ENCODE peak calls at places on chromosome 9, in eight cellular contexts. T is AG10803; E is WERI-Rb-1; D is COR-L47; Q is NCI-H2081; Z is activated CD4-positive, CD25-positive, alpha-beta regulatory T cell; G is nephron progenitor cell; V is NCI-H774. C is an unnamed sample.
A peak's percentile ranks its signal among the peaks of the same experiment; 100 is the strongest.

GRCh38 chr9:35820076-35820475 is 5.2 kb upstream of the HINT2 start:
- DNase-seq in G (no peak), E (no peak), Q (no peak), Z (no peak), D (no peak), V (no peak), T (peak; percentile 82), C (peak; percentile 93)

GRCh38 chr9:135017916-135018915 is 69.3 kb upstream of the OLFM1 start:
- DNase-seq in E (no peak), D (no peak), Z (no peak), G (no peak), T (no peak), V (no peak), Q (no peak), C (peak; percentile 15)

GRCh38 chr9:77876091-77876490 is 155.5 kb downstream of the GNAQ start:
- DNase-seq in D (no peak), E (peak; percentile 37), V (no peak), G (peak; percentile 7), Z (no peak), Q (peak; percentile 5), T (peak; percentile 27), C (peak; percentile 32)

GRCh38 chr9:91898451-91899433 is 51.3 kb downstream of the ROR2 start:
- DNase-seq in T (peak; percentile 14), G (peak; percentile 63), D (peak; percentile 39), V (peak; percentile 54), E (peak; percentile 61), Z (no peak), Q (peak; percentile 51), C (peak; percentile 47)

GRCh38 chr9:120864719-120865118 is 12.3 kb downstream of the PHF19 start:
- DNase-seq in Q (no peak), Z (no peak), T (no peak), G (no peak), V (no peak), E (no peak), D (no peak), C (no peak)

GRCh38 chr9:5375091-5375490 is 35.4 kb upstream of the RLN1 start:
- DNase-seq in G (no peak), Z (no peak), Q (no peak), T (no peak), V (no peak), D (no peak), E (no peak), C (no peak)

GRCh38 chr9:95511232-95511951 is 5.4 kb downstream of the PTCH1 start:
- DNase-seq in Q (peak; percentile 70), E (peak; percentile 92), D (peak; percentile 59), Z (no peak), G (no peak), V (peak; percentile 46), T (peak; percentile 59), C (peak; percentile 81)

GRCh38 chr9:19255821-19256220 is 25.3 kb downstream of the DENND4C start:
- DNase-seq in T (no peak), G (no peak), E (no peak), Z (no peak), D (no peak), Q (no peak), V (no peak), C (no peak)

GRCh38 chr9:36191696-36192095 is 975 bp downstream of the CLTA start:
- DNase-seq in G (peak; percentile 33), Z (no peak), D (no peak), T (no peak), Q (no peak), E (no peak), V (no peak), C (peak; percentile 33)

GRCh38 chr9:95820076-95820475 is 55.4 kb upstream of the ERCC6L2 start:
- DNase-seq in Q (no peak), E (no peak), G (no peak), D (no peak), T (peak; percentile 81), V (no peak), Z (no peak), C (peak; percentile 45)

GRCh38 chr9:78029601-78030552 is 1.7 kb downstream of the GNAQ start:
- DNase-seq in V (no peak), D (no peak), E (no peak), G (no peak), T (peak; percentile 20), Z (no peak), Q (peak; percentile 13), C (peak; percentile 48)

GRCh38 chr9:11328326-11328725 is 715.5 kb upstream of the PTPRD start:
- DNase-seq in Q (no peak), T (no peak), E (peak; percentile 20), Z (no peak), D (peak; percentile 7), G (no peak), V (no peak), C (no peak)

GRCh38 chr9:36791204-36791948 is 218.7 kb downstream of the MELK start:
- DNase-seq in V (no peak), Z (no peak), T (no peak), D (no peak), E (peak; percentile 43), G (no peak), Q (no peak), C (peak; percentile 11)

GRCh38 chr9:98430535-98430934 is 175.1 kb upstream of the TBC1D2 start:
- DNase-seq in T (peak; percentile 35), V (no peak), E (peak; percentile 61), G (no peak), D (no peak), Z (no peak), Q (no peak), C (peak; percentile 50)

GRCh38 chr9:127038531-127038930 is 83.9 kb downstream of the ANGPTL2 start:
- DNase-seq in Q (no peak), E (no peak), V (no peak), G (no peak), Z (no peak), T (no peak), D (no peak), C (no peak)